ENCODE peak calls at places on chromosomes 13 and 19, in eight cellular contexts. T is heart right ventricle, N is mucosa of descending colon, B is GM06990, J is AG04450, I is BE2C, F is breast epithelium, K is choroid plexus epithelial cell. P is an unnamed sample.

GRCh38 chr19:41334793-41335192 is 18.9 kb downstream of the TGFB1 start:
- DNase-seq in T (no peak), N (no peak), B (no peak), J (no peak), I (no peak), F (no peak), K (no peak), P (no peak)

GRCh38 chr13:111474136-111475002 is 153.9 kb downstream of the TEX29 start:
- DNase-seq in T (no peak), N (no peak), B (peak; percentile 17), J (peak; percentile 2), I (no peak), F (no peak), K (peak; percentile 66), P (no peak)

GRCh38 chr13:37640499-37640898 is 41.9 kb upstream of the POSTN start:
- DNase-seq in T (no peak), N (no peak), B (no peak), J (peak; percentile 55), I (no peak), F (no peak), K (peak; percentile 94), P (no peak)

GRCh38 chr19:39701291-39701690 is 3.0 kb upstream of the LGALS14 start:
- DNase-seq in T (no peak), N (no peak), B (no peak), J (no peak), I (no peak), F (no peak), K (no peak), P (no peak)

GRCh38 chr13:97974773-97975172 is 21.3 kb downstream of the IPO5 start:
- DNase-seq in T (no peak), N (no peak), B (no peak), J (no peak), I (no peak), F (no peak), K (peak; percentile 28), P (no peak)

GRCh38 chr13:99422556-99423220 is 78.6 kb upstream of the TM9SF2 start:
- DNase-seq in T (no peak), N (no peak), B (no peak), J (no peak), I (no peak), F (peak; percentile 20), K (no peak), P (no peak)

GRCh38 chr19:39864118-39864517 is 17.9 kb upstream of the FBL start:
- DNase-seq in T (no peak), N (no peak), B (no peak), J (no peak), I (no peak), F (no peak), K (peak; percentile 33), P (no peak)

GRCh38 chr13:20943519-20944012 is 41.0 kb upstream of the XPO4 start:
- DNase-seq in T (peak; percentile 88), N (peak; percentile 85), B (no peak), J (peak; percentile 94), I (peak; percentile 79), F (peak; percentile 81), K (peak; percentile 97), P (no peak)

GRCh38 chr13:100664171-100664900 is 10.3 kb downstream of the TMTC4 start:
- DNase-seq in T (no peak), N (no peak), B (no peak), J (no peak), I (no peak), F (no peak), K (no peak), P (no peak)

GRCh38 chr13:43878897-43879322 is 630 bp downstream of the CCDC122 start:
- DNase-seq in T (peak; percentile 70), N (peak; percentile 85), B (peak; percentile 64), J (peak; percentile 26), I (no peak), F (peak; percentile 57), K (peak; percentile 82), P (no peak)

GRCh38 chr13:114078501-114079451 is 53.6 kb downstream of the RASA3 start:
- DNase-seq in T (no peak), N (peak; percentile 65), B (no peak), J (no peak), I (no peak), F (peak; percentile 49), K (peak; percentile 82), P (peak; percentile 56)

GRCh38 chr19:5395996-5396939 is 55.7 kb upstream of the PTPRS start:
- DNase-seq in T (no peak), N (no peak), B (no peak), J (no peak), I (no peak), F (no peak), K (no peak), P (no peak)

GRCh38 chr13:48493076-48493765 is 39.7 kb downstream of the RCBTB2 start:
- DNase-seq in T (no peak), N (no peak), B (no peak), J (no peak), I (no peak), F (no peak), K (no peak), P (no peak)

GRCh38 chr13:73533111-73533510 is 474.3 kb downstream of the KLF5 start:
- DNase-seq in T (no peak), N (no peak), B (no peak), J (no peak), I (no peak), F (no peak), K (no peak), P (no peak)

GRCh38 chr13:79434578-79434977 is 28.5 kb upstream of the RBM26 start:
- DNase-seq in T (no peak), N (no peak), B (no peak), J (no peak), I (no peak), F (no peak), K (peak; percentile 22), P (no peak)

GRCh38 chr13:20363604-20364003 is 131.5 kb upstream of the GJB6 start:
- DNase-seq in T (no peak), N (no peak), B (no peak), J (no peak), I (no peak), F (no peak), K (no peak), P (no peak)

DNA sequence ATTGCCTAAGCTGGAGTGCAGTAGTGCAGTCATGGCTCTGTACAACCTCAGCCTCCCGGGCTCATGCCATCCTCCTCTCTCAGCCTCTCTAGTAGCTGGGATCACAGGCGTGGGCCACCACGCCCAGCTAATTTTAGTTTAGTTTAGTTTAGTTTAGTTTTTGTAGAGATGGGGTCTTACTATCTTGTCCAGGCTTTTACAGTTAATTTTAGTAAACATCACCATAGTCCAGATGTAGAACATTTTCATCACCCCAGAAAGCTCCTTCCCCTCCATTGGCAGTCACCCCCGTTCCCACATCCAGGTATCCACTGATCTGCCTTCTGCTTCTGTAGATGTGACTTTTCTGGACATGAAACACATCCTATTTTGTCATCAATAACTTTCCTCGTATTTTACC is 41.1 kb downstream of the DNM2 start:
- DNase-seq in T (no peak), N (no peak), B (no peak), J (no peak), I (no peak), F (no peak), K (no peak), P (no peak)
- H3K4me3 ChIP-seq in T (no peak overlapping the region), N (no peak overlapping the region), B (peak overlapping the region; percentile 53), J (no peak overlapping the region), I (no peak overlapping the region), F (no peak overlapping the region), K (no peak overlapping the region), P (no peak overlapping the region)

DNA sequence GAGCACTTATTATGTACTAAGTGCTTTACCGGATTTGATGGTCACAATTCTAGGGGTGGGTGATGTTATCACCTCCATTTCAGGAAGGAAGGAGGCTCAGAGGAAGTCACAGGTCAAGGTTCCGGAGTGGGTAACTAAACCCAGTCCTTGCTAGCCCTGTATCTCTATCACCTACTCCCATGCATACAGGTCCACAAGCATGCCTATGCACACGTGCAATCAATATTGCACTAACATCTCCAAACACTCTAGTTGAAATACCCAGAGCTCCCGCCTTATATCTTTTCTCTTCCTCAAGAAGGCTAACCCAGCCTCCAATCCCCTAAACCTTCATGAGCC is 17.8 kb upstream of the FOSB start:
- DNase-seq in T (no peak), N (no peak), B (no peak), J (no peak), I (no peak), F (no peak), K (no peak), P (no peak)
- H3K4me3 ChIP-seq in T (peak overlapping the region; percentile 66), N (peak overlapping the region; percentile 11), B (peak overlapping the region; percentile 56), J (peak overlapping the region; percentile 60), I (peak overlapping the region; percentile 66), F (peak overlapping the region; percentile 68), K (peak overlapping the region; percentile 60), P (peak overlapping the region; percentile 45)

GRCh38 chr13:74571811-74572210 is 437.6 kb upstream of the KLF12 start:
- DNase-seq in T (no peak), N (no peak), B (no peak), J (no peak), I (no peak), F (no peak), K (no peak), P (no peak)

GRCh38 chr13:74574964-74575728 is 440.9 kb upstream of the KLF12 start:
- DNase-seq in T (no peak), N (no peak), B (no peak), J (no peak), I (no peak), F (no peak), K (no peak), P (no peak)

GRCh38 chr13:74576504-74576903 is 442.3 kb upstream of the KLF12 start:
- DNase-seq in T (no peak), N (no peak), B (no peak), J (no peak), I (no peak), F (no peak), K (no peak), P (no peak)

GRCh38 chr13:74573654-74574053 is 439.4 kb upstream of the KLF12 start:
- DNase-seq in T (no peak), N (no peak), B (no peak), J (no peak), I (peak; percentile 43), F (no peak), K (no peak), P (no peak)

DNA sequence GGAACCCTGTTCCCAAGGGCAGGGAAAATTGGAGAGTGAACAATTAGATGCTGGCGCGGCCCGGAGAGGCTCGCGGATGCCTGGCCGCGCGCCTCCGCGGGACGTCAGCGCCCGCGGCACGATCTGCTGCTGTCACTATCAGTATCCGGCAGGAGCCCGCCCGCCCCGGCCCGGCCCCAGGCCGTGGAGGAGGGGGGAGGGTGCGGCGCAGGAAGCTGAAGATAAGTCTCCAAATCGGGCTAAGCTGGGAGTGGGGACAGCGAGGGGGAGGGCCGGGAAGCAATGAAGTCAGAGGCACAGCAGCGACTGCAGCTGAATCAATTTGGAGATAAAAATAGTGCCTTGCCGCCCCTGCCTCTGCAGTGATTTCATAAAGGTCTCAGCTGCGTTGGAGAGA is 441.5 kb upstream of the KLF12 start:
- DNase-seq in T (peak; percentile 95), N (peak; percentile 58), B (peak; percentile 10), J (no peak), I (peak; percentile 95), F (no peak), K (peak; percentile 43), P (no peak)
- H3K4me3 ChIP-seq in T (peak overlapping the region; percentile 45), N (no peak overlapping the region), B (no peak overlapping the region), J (peak overlapping the region; percentile 61), I (peak overlapping the region; percentile 57), F (peak overlapping the region; percentile 44), K (peak overlapping the region; percentile 61), P (peak overlapping the region; percentile 14)

DNA sequence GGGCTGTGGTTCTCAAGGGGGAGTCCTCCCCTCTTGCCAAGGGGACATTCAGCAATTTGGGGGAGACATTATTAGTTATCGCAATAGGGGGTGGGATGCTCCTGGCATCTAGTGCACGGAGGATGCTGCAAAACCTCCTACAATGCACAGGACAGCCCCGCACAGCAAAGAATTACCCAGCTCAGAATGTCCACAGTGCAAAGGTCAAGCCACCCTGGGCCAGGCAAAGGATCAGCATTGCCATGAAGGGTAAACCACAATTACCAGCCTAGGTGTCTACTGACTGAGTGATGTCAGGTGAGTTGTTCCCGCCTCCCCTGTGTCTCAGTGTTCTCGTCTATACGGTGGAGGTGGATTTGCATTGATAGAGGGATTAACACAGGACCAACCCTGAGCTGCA is 2.4 kb upstream of the METTL21C start:
- DNase-seq in T (no peak), N (no peak), B (no peak), J (no peak), I (no peak), F (no peak), K (no peak), P (no peak)
- H3K4me3 ChIP-seq in T (no peak overlapping the region), N (no peak overlapping the region), B (no peak overlapping the region), J (no peak overlapping the region), I (no peak overlapping the region), F (no peak overlapping the region), K (no peak overlapping the region), P (no peak overlapping the region)

P was measured in RWPE2.